ENCODE peak calls at places on chromosome 18, in five cellular contexts. L is PC-3, T is SK-N-SH, W is neural progenitor cell, M is MM.1S. Q is an unnamed sample.

GRCh38 chr18:26407721-26408601 is 140.4 kb downstream of the KCTD1 start:
- DNase-seq in T (no peak), W (no peak), M (no peak), L (peak), Q (no peak)

GRCh38 chr18:58893388-58894099 is 28.9 kb downstream of the ZNF532 start:
- DNase-seq in W (no peak), L (peak), M (no peak), T (no peak), Q (peak)

GRCh38 chr18:35463050-35463449 is 34.7 kb downstream of the INO80C start:
- DNase-seq in M (no peak), W (no peak), L (peak), T (peak), Q (no peak)

GRCh38 chr18:46413684-46414083 is 243.3 kb downstream of the LOXHD1 start:
- DNase-seq in M (no peak), L (no peak), W (no peak), T (no peak), Q (no peak)

GRCh38 chr18:8167036-8167435 is 442.2 kb upstream of the RAB12 start:
- DNase-seq in T (no peak), L (no peak), M (no peak), W (no peak), Q (no peak)

GRCh38 chr18:13993730-13994129 is 78.4 kb upstream of the MC2R start:
- DNase-seq in T (no peak), M (no peak), W (no peak), L (no peak), Q (no peak)

GRCh38 chr18:79804130-79804772 is 6.5 kb downstream of the KCNG2 start:
- DNase-seq in W (no peak), T (no peak), L (no peak), M (no peak), Q (no peak)

GRCh38 chr18:63949068-63949737 is at the start of gene HMSD:
- DNase-seq in L (peak), W (peak), M (peak), T (peak), Q (peak)

GRCh38 chr18:25561923-25562322 is 210.0 kb upstream of the ZNF521 start:
- DNase-seq in T (peak), M (peak), W (peak), L (peak), Q (peak)

GRCh38 chr18:24835751-24836150 is 375.3 kb downstream of the HRH4 start:
- DNase-seq in L (no peak), W (no peak), M (no peak), T (no peak), Q (no peak)

GRCh38 chr18:36094431-36094830 is 27.1 kb upstream of the RPRD1A start:
- DNase-seq in W (no peak), L (no peak), M (no peak), T (no peak), Q (no peak)

GRCh38 chr18:75141166-75141565 is 67.8 kb downstream of the PTGR3 start:
- DNase-seq in M (no peak), L (no peak), T (no peak), W (no peak), Q (no peak)
- H2AFZ ChIP-seq in M (no peak), L (no peak), T (no peak), W (no peak), Q (no peak)

GRCh38 chr18:12010187-12010802 is 29.0 kb downstream of the IMPA2 start:
- DNase-seq in T (no peak), L (no peak), M (peak), W (no peak), Q (no peak)

GRCh38 chr18:12007063-12007462 is 25.8 kb downstream of the IMPA2 start:
- DNase-seq in T (no peak), W (no peak), L (no peak), M (no peak), Q (no peak)

GRCh38 chr18:12008181-12008767 is 27.0 kb downstream of the IMPA2 start:
- DNase-seq in W (no peak), T (no peak), M (no peak), L (no peak), Q (no peak)

GRCh38 chr18:12009581-12010140 is 28.4 kb downstream of the IMPA2 start:
- DNase-seq in M (no peak), L (no peak), W (no peak), T (no peak), Q (no peak)

GRCh38 chr18:12008842-12009580 is 27.7 kb downstream of the IMPA2 start:
- DNase-seq in W (no peak), T (no peak), M (no peak), L (no peak), Q (no peak)
- H3K9ac ChIP-seq in W (no peak), T (no peak), M (no peak), L (no peak), Q (no peak)

GRCh38 chr18:51025512-51025911 is 4.5 kb upstream of the SMAD4 start:
- DNase-seq in L (no peak), M (no peak), W (no peak), T (no peak), Q (no peak)

GRCh38 chr18:51029694-51030536 is at the start of gene SMAD4:
- DNase-seq in L (peak), T (peak), M (peak), W (peak), Q (peak)

GRCh38 chr18:51030537-51031258 is 685 bp downstream of the SMAD4 start:
- DNase-seq in W (peak), M (peak), T (peak), L (peak), Q (peak)

GRCh38 chr18:51029378-51029693 is 677 bp upstream of the SMAD4 start:
- DNase-seq in M (no peak), W (no peak), T (no peak), L (peak), Q (no peak)

DNA sequence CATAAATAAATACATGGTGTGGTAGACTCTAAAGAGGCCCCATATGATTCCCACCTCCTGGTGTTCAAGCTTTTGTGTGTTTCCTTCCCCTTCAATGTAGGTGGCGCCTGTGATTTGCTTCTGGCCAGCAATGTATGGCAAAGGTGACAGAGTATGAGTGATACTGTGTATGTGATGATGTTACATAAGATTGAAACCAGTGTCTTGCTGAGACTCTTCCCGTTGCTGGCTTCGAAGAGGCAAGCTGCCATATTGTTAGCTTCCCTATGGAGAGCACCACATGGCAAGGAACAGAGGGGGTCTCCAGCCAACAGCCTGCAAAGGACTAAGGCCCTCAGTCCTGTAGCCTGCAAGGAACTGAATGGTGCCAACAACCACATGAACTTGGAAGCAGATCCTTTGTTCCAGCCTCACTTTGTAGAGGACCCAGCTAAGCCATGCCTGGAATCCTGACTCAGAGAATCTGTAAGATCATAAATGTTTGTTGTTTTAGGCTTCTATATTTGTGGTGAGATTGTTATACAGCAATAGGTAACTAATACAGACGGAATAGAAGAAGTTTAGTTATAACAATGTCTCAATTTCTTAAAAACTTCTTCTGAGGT is 1.7 kb upstream of the SMAD4 start:
- DNase-seq in L (peak), M (no peak), W (no peak), T (no peak), Q (peak)
- TF ChIP-seq EZH2phosphoT487 in L (no peak), M (no peak), W (no peak), T (no peak), Q (no peak)

GRCh38 chr18:11651899-11652298 is 37.2 kb upstream of the GNAL start:
- DNase-seq in W (no peak), T (no peak), M (no peak), L (no peak), Q (no peak)
- H2AFZ ChIP-seq in W (no peak), T (no peak), M (no peak), L (no peak), Q (no peak)

DNA sequence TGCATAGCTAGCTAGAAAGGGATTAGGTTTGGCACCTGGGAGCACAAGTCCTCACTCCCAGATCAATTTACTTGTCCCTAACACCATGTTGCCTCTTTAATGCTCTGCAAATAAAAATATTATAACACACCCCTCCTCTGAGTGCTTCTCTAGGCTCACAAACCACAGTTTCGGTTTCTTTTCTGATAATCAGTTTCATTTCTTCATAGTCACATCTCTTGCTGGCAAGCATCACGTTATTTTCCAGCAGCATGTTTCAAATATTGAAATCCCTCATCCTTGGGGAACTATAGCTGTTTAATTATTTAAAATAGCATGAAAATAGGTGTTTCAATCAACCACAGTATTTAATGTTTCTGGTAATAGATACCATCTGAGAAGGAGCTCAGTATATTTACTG is 13.9 kb upstream of the SMCHD1 start:
- DNase-seq in M (peak), W (no peak), L (no peak), T (no peak), Q (peak)
- H3K9ac ChIP-seq in M (peak), W (no peak), L (no peak), T (no peak), Q (peak)

DNA sequence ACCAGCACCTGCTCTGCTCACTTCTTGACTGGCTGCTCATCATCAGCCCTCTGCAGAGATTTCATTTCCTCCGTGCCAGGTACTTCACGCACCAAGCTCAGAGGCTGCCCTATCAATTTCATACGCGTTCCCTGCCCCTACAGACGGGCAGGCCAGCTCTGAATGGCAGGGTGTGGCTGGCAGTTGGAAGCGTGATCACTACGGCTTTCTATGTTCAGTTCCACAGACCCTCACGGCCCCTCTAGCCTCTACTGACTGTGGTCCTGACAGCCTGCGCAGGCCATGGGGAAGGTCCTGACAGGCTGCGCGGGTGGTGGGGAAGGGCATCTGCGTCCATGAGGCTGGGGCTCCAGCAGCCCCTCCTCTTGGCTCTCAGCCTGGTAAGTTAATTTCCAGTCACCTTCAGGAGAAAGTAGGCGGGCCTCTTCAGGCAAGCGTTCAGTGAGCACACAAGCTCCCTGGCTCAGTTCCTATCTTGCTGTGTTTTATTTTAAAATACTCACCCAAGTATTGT is 154.8 kb downstream of the ZNF236 start:
- DNase-seq in T (no peak), W (no peak), M (no peak), L (no peak), Q (no peak)
- TF ChIP-seq EZH2phosphoT487 in T (no peak), W (no peak), M (no peak), L (no peak), Q (no peak)